ENCODE peak calls at places on chromosomes 4 and X, in four cellular contexts. One of them, this sample, is unnamed.

GRCh38 chr4:65202473-65203264 is 467.6 kb downstream of the EPHA5 start:
- DNase-seq in GM23338: no peak
- DNase-seq in tibial artery: no peak
- DNase-seq in neural progenitor cell: no peak
- DNase-seq in this sample: no peak

GRCh38 chr4:13399257-13399656 is 84.9 kb downstream of the RAB28 start:
- DNase-seq in neural progenitor cell: no peak
- DNase-seq in GM23338: no peak
- DNase-seq in tibial artery: no peak
- DNase-seq in this sample: no peak

GRCh38 chrX:11193035-11193469 is 81.9 kb downstream of the HCCS start:
- DNase-seq in tibial artery: no peak
- DNase-seq in GM23338: no peak
- DNase-seq in neural progenitor cell: no peak
- DNase-seq in this sample: no peak

GRCh38 chrX:50769389-50770063 is 44.5 kb downstream of the SHROOM4 start:
- DNase-seq in tibial artery: no peak
- DNase-seq in neural progenitor cell: no peak
- DNase-seq in GM23338: no peak
- DNase-seq in this sample: no peak

GRCh38 chr4:125334936-125335335 is 20.2 kb downstream of the FAT4 start:
- DNase-seq in tibial artery: no peak
- DNase-seq in neural progenitor cell: no peak
- DNase-seq in GM23338: no peak
- DNase-seq in this sample: no peak

GRCh38 chr4:54234497-54235205 is 5.6 kb downstream of the PDGFRA start:
- DNase-seq in GM23338: peak; percentile 6
- DNase-seq in neural progenitor cell: no peak
- DNase-seq in tibial artery: peak; percentile 57
- DNase-seq in this sample: no peak

GRCh38 chr4:121873604-121874003 is 3.3 kb upstream of the BBS7 start:
- DNase-seq in neural progenitor cell: no peak
- DNase-seq in GM23338: no peak
- DNase-seq in tibial artery: no peak
- DNase-seq in this sample: no peak

GRCh38 chrX:9312922-9313867 is 151.7 kb upstream of the TBL1X start:
- DNase-seq in neural progenitor cell: no peak
- DNase-seq in GM23338: peak; percentile 58
- DNase-seq in tibial artery: peak; percentile 63
- DNase-seq in this sample: peak; percentile 82

GRCh38 chr4:145230726-145231125 is 50.3 kb upstream of the OTUD4 start:
- DNase-seq in GM23338: no peak
- DNase-seq in neural progenitor cell: no peak
- DNase-seq in tibial artery: no peak
- DNase-seq in this sample: no peak

GRCh38 chrX:1481636-1482529 is 29.2 kb upstream of the ASMTL start:
- DNase-seq in tibial artery: peak; percentile 76
- DNase-seq in neural progenitor cell: peak; percentile 62
- DNase-seq in GM23338: peak; percentile 88
- DNase-seq in this sample: peak; percentile 50

GRCh38 chr4:10088135-10089010 is 28.2 kb downstream of the WDR1 start:
- DNase-seq in neural progenitor cell: no peak
- DNase-seq in GM23338: no peak
- DNase-seq in tibial artery: no peak
- DNase-seq in this sample: no peak
- H3K36me3 ChIP-seq in neural progenitor cell: no peaks in the 10 kb centered on the region
- H3K36me3 ChIP-seq in GM23338: peaks cover 26% of the 10 kb centered on the region
- H3K36me3 ChIP-seq in tibial artery: peaks cover 89% of the 10 kb centered on the region
- H3K36me3 ChIP-seq in this sample: peaks cover 89% of the 10 kb centered on the region

GRCh38 chr4:183255487-183255886 is 64.6 kb downstream of the CLDN22 start:
- DNase-seq in neural progenitor cell: no peak
- DNase-seq in GM23338: no peak
- DNase-seq in tibial artery: no peak
- DNase-seq in this sample: no peak

GRCh38 chr4:183254162-183254561 is 65.9 kb downstream of the CLDN22 start:
- DNase-seq in tibial artery: no peak
- DNase-seq in neural progenitor cell: no peak
- DNase-seq in GM23338: no peak
- DNase-seq in this sample: no peak

GRCh38 chr4:183253451-183253850 is 66.6 kb downstream of the CLDN22 start:
- DNase-seq in tibial artery: no peak
- DNase-seq in GM23338: no peak
- DNase-seq in neural progenitor cell: no peak
- DNase-seq in this sample: no peak

GRCh38 chr4:183250831-183251230 is 69.2 kb downstream of the CLDN22 start:
- DNase-seq in tibial artery: no peak
- DNase-seq in GM23338: no peak
- DNase-seq in neural progenitor cell: no peak
- DNase-seq in this sample: no peak

DNA sequence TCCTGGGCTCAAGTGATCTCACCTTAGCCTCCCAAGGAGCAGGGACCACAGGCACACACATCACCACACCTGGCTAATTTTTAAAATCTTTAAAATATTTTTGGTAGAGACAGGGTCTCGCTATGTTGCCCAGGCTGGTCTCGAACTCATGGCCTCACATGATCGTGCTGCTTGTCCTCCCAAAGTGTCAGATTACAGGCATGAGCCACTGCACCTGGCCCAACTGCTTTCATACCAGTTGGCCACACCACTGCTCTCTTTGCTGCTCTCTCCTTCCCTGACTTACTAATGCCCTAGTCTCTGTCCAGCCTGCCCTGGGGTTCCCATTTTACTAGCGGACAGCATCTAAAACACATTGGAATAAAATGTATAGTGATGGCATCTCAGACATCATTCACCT is 67.1 kb downstream of the CLDN22 start:
- DNase-seq in neural progenitor cell: no peak
- DNase-seq in tibial artery: no peak
- DNase-seq in GM23338: no peak
- DNase-seq in this sample: no peak
- H3K36me3 ChIP-seq in neural progenitor cell: no peaks in the 10 kb centered on the region
- H3K36me3 ChIP-seq in tibial artery: no peaks in the 10 kb centered on the region
- H3K36me3 ChIP-seq in GM23338: peaks cover 24% of the 10 kb centered on the region
- H3K36me3 ChIP-seq in this sample: peaks cover 60% of the 10 kb centered on the region

DNA sequence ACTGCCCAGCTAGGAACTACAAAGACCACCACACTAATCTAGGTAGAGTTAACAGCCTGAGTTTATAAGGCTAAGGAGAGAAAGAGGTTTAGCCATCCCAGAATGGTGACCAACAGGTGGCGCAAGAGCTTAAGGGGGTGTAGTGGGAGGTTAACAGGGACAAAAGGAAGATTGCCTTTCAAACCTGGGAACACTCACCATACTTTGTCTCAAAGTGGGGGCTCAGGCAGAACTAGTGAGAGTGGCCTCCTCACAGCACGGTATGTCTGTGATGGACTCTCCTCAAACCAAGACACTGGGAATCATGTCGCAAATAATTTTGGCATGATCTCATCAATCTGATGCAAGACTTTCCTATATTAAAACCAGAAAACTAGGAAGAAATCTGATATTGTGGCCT is 23.4 kb downstream of the CCNI start:
- DNase-seq in GM23338: peak; percentile 92
- DNase-seq in neural progenitor cell: peak; percentile 79
- DNase-seq in tibial artery: no peak
- DNase-seq in this sample: no peak
- H3K36me3 ChIP-seq in GM23338: peaks cover 33% of the 10 kb centered on the region
- H3K36me3 ChIP-seq in neural progenitor cell: peaks cover 57% of the 10 kb centered on the region
- H3K36me3 ChIP-seq in tibial artery: peaks cover 47% of the 10 kb centered on the region
- H3K36me3 ChIP-seq in this sample: peaks cover 62% of the 10 kb centered on the region

GRCh38 chrX:40154229-40154852 is 56.6 kb upstream of the BCOR start:
- DNase-seq in GM23338: peak; percentile 65
- DNase-seq in tibial artery: peak; percentile 75
- DNase-seq in neural progenitor cell: peak; percentile 85
- DNase-seq in this sample: peak; percentile 79

GRCh38 chrX:40152706-40153334 is 55.1 kb upstream of the BCOR start:
- DNase-seq in GM23338: peak; percentile 33
- DNase-seq in tibial artery: peak; percentile 85
- DNase-seq in neural progenitor cell: peak; percentile 62
- DNase-seq in this sample: no peak

GRCh38 chrX:40152173-40152705 is 54.5 kb upstream of the BCOR start:
- DNase-seq in neural progenitor cell: peak; percentile 65
- DNase-seq in GM23338: peak; percentile 58
- DNase-seq in tibial artery: peak; percentile 70
- DNase-seq in this sample: peak; percentile 69

GRCh38 chrX:40154853-40155616 is 57.3 kb upstream of the BCOR start:
- DNase-seq in neural progenitor cell: peak; percentile 91
- DNase-seq in tibial artery: peak; percentile 87
- DNase-seq in GM23338: peak; percentile 63
- DNase-seq in this sample: peak; percentile 78

DNA sequence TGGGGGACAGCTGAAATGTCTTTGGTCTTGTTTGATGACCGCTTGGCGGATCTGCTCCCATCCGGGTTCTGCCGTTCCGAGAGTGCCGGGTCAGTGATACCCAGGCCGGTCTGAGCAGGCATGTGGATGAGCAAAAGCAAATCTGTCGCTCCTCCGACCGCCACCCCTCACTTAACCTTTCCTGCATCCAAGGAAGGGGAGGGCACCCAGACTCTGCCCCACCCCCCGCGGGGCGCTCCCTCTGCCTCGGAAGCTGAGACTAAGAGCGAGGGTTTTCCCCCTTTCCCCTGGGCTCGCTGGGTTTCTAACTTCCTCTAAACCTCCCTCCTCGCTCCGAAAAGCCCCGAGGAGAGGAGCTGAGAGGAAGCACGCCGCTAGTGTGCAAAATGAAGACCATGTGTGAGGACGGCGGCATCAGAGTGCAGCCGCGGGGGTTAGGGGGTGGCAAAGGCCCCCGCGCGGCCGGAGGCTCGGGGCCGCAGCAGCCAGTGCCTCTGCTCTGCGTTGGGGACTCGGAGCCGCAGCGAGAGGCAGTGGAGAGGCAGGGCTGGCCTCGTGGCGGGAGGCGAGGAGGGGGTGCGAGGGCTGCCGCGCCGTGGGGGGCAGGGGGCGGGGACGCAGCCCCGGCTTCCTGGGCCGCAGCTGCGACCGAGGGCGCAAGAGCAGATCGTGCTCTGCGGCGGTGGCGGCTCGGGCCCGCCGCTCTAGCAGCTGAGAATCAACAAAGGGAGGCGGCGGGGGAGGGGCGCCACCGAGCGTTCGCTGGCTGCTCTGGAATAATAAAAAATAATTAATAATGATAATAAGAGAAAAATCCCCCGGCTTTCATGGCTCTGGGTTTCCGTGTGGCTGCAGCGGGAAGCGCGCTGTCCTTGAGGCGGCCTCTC is 55.8 kb upstream of the BCOR start:
- DNase-seq in GM23338: peak; percentile 39
- DNase-seq in neural progenitor cell: peak; percentile 70
- DNase-seq in tibial artery: peak; percentile 73
- DNase-seq in this sample: no peak
- H3K36me3 ChIP-seq in GM23338: no peaks in the 10 kb centered on the region
- H3K36me3 ChIP-seq in neural progenitor cell: no peaks in the 10 kb centered on the region
- H3K36me3 ChIP-seq in tibial artery: no peaks in the 10 kb centered on the region
- H3K36me3 ChIP-seq in this sample: no peaks in the 10 kb centered on the region

GRCh38 chr4:122976111-122976510 is 53.7 kb upstream of the NUDT6 start:
- DNase-seq in GM23338: no peak
- DNase-seq in tibial artery: no peak
- DNase-seq in neural progenitor cell: no peak
- DNase-seq in this sample: no peak

GRCh38 chr4:122978109-122978508 is 55.7 kb upstream of the NUDT6 start:
- DNase-seq in GM23338: no peak
- DNase-seq in neural progenitor cell: no peak
- DNase-seq in tibial artery: no peak
- DNase-seq in this sample: no peak

GRCh38 chr4:122977103-122977502 is 54.7 kb upstream of the NUDT6 start:
- DNase-seq in neural progenitor cell: no peak
- DNase-seq in GM23338: no peak
- DNase-seq in tibial artery: no peak
- DNase-seq in this sample: no peak

GRCh38 chr4:122978789-122979188 is 56.4 kb upstream of the NUDT6 start:
- DNase-seq in neural progenitor cell: no peak
- DNase-seq in GM23338: no peak
- DNase-seq in tibial artery: no peak
- DNase-seq in this sample: no peak

DNA sequence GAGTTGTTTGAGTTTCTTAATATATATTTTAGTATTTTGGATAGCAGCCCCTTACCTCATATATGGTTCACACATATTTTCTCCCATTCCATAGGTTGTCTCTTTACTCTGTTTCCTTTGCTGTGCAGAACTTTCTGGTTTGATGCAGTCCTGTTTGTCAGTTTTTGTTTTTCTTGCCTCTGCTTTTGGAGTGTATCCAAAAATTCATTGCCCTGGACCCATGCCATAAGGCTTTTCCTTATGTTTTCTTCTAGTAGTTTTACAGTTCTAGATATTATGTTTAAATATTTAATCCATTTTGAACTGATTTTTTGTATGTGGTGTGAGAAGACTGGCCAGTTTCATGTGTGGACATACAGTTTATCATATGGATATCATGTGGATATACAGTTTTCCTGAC is 58.5 kb upstream of the NUDT6 start:
- DNase-seq in GM23338: no peak
- DNase-seq in neural progenitor cell: no peak
- DNase-seq in tibial artery: no peak
- DNase-seq in this sample: no peak
- H3K36me3 ChIP-seq in GM23338: peaks cover 27% of the 10 kb centered on the region
- H3K36me3 ChIP-seq in neural progenitor cell: peaks cover 10% of the 10 kb centered on the region
- H3K36me3 ChIP-seq in tibial artery: peaks cover 54% of the 10 kb centered on the region
- H3K36me3 ChIP-seq in this sample: peaks cover 17% of the 10 kb centered on the region

DNA sequence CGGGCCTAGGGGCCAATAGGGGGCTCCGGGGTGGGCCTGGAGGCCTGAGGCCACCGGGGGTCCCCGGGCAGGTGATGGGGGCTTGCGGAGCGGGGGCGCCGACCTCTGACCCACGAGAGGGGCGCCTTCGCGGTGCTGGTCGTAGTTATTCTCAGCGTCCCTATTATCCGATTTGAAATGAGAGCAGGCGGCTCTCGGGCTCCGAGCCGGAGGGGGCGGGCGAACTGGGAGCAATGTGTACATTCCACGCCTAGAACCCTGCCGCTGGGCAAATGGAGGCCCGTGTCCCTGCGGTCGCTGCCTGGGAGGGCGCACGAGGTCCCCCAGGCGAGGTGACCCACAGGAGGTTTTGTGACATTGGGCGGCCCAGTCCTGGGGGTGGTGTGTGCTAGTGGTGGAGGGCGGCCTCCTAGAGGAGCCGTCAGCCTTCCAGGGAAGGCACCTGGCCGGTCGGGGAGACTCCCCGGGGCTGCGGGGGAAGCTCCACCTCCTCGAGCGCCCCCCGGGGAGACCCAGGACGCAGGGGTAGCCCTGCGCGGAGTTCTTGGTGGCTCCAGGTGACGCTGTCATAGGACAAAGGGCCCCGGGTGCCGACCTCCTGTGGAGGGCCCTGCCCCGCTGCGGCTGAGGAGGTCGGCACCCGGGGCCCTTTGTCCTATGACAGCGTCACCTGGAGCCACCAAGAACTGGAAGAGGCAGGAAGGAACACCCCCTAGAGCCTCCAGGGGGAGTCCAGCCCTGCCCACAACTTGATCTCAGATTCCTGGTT is 102.6 kb upstream of the PRKX start:
- DNase-seq in GM23338: peak; percentile 49
- DNase-seq in tibial artery: peak; percentile 67
- DNase-seq in neural progenitor cell: peak; percentile 48
- DNase-seq in this sample: peak; percentile 80
- H3K36me3 ChIP-seq in GM23338: no peaks in the 10 kb centered on the region
- H3K36me3 ChIP-seq in tibial artery: no peaks in the 10 kb centered on the region
- H3K36me3 ChIP-seq in neural progenitor cell: no peaks in the 10 kb centered on the region
- H3K36me3 ChIP-seq in this sample: peaks cover 36% of the 10 kb centered on the region

This sample was measured in HAP-1.